ENCODE peak calls at places on chromosome 1, in ten cellular contexts. W, Z, V, Q, H, J, Y, N, A and T are unnamed samples.
A peak's percentile ranks its signal among the peaks of the same experiment; 100 is the strongest.

GRCh38 chr1:88191917-88192316 is 492.2 kb upstream of the PKN2 start:
- DNase-seq in W (no peak), Z (no peak), V (no peak), Q (no peak), H (no peak), J (no peak), Y (no peak), N (no peak), A (no peak), T (no peak)

GRCh38 chr1:205227584-205228006 is at the start of gene TMCC2:
- DNase-seq in W (peak; percentile 80), Z (peak; percentile 97), V (peak; percentile 99), Q (peak; percentile 61), H (peak; percentile 92), J (peak; percentile 98), Y (peak; percentile 97), N (peak; percentile 77), A (peak; percentile 81), T (peak; percentile 82)

GRCh38 chr1:109828756-109829505 is 65.2 kb upstream of the EPS8L3 start:
- DNase-seq in W (no peak), Z (no peak), V (no peak), Q (no peak), H (no peak), J (no peak), Y (no peak), N (no peak), A (no peak), T (no peak)

GRCh38 chr1:235270625-235271024 is 57.4 kb downstream of the ARID4B start:
- DNase-seq in W (no peak), Z (no peak), V (no peak), Q (no peak), H (no peak), J (peak; percentile 22), Y (no peak), N (no peak), A (no peak), T (no peak)

GRCh38 chr1:81702903-81703302 is 97.8 kb upstream of the ADGRL2 start:
- DNase-seq in W (no peak), Z (no peak), V (no peak), Q (no peak), H (no peak), J (peak; percentile 44), Y (no peak), N (no peak), A (no peak), T (no peak)

GRCh38 chr1:92858564-92859399 is 26.9 kb downstream of the RPL5 start:
- DNase-seq in W (peak; percentile 27), Z (no peak), V (peak; percentile 85), Q (peak; percentile 24), H (no peak), J (peak; percentile 59), Y (peak; percentile 57), N (peak; percentile 39), A (peak; percentile 48), T (peak; percentile 27)

GRCh38 chr1:45864765-45865164 is 61.4 kb downstream of the MAST2 start:
- DNase-seq in W (no peak), Z (no peak), V (no peak), Q (no peak), H (no peak), J (no peak), Y (no peak), N (no peak), A (no peak), T (no peak)

GRCh38 chr1:67755619-67756018 is 70.6 kb downstream of the GADD45A start:
- DNase-seq in W (no peak), Z (no peak), V (no peak), Q (no peak), H (no peak), J (no peak), Y (no peak), N (no peak), A (no peak), T (no peak)

GRCh38 chr1:179129702-179130473 is 48.0 kb downstream of the TOR3A start:
- DNase-seq in W (no peak), Z (no peak), V (no peak), Q (no peak), H (peak; percentile 75), J (no peak), Y (no peak), N (no peak), A (no peak), T (no peak)

GRCh38 chr1:205594846-205595245 is 37.0 kb downstream of the ELK4 start:
- DNase-seq in W (no peak), Z (no peak), V (no peak), Q (no peak), H (no peak), J (no peak), Y (no peak), N (no peak), A (no peak), T (no peak)

GRCh38 chr1:21174638-21175323 is 1.9 kb downstream of the EIF4G3 start:
- DNase-seq in W (no peak), Z (no peak), V (no peak), Q (no peak), H (peak; percentile 13), J (peak; percentile 56), Y (no peak), N (no peak), A (no peak), T (no peak)

GRCh38 chr1:86068126-86068805 is 88.3 kb downstream of the COL24A1 start:
- DNase-seq in W (no peak), Z (peak; percentile 28), V (no peak), Q (no peak), H (no peak), J (peak; percentile 13), Y (no peak), N (no peak), A (no peak), T (no peak)